ENCODE peak calls at places on chromosomes 6 and 20, in nine cellular contexts. One of them, this sample, is unnamed.
A peak's percentile ranks its signal among the peaks of the same experiment; 100 is the strongest.

GRCh38 chr20:15597306-15597705 is 975.9 kb downstream of the KIF16B start:
- DNase-seq in endothelial cell of umbilical vein: no peak
- DNase-seq in body of pancreas: no peak
- DNase-seq in HCT116: no peak
- DNase-seq in testis: no peak
- DNase-seq in A549: no peak
- DNase-seq in tibial nerve: no peak
- DNase-seq in uterus: no peak
- DNase-seq in heart left ventricle: no peak
- DNase-seq in this sample: no peak

GRCh38 chr6:83758533-83758932 is 49.6 kb upstream of the SNAP91 start:
- DNase-seq in endothelial cell of umbilical vein: no peak
- DNase-seq in tibial nerve: no peak
- DNase-seq in testis: no peak
- DNase-seq in heart left ventricle: no peak
- DNase-seq in uterus: no peak
- DNase-seq in HCT116: no peak
- DNase-seq in A549: no peak
- DNase-seq in body of pancreas: no peak
- DNase-seq in this sample: no peak

GRCh38 chr6:53290547-53291510 is 57.9 kb downstream of the ELOVL5 start:
- DNase-seq in heart left ventricle: no peak
- DNase-seq in body of pancreas: no peak
- DNase-seq in testis: no peak
- DNase-seq in A549: no peak
- DNase-seq in uterus: no peak
- DNase-seq in HCT116: no peak
- DNase-seq in tibial nerve: no peak
- DNase-seq in endothelial cell of umbilical vein: no peak
- DNase-seq in this sample: no peak

GRCh38 chr6:151379933-151380847 is 11.2 kb downstream of the ZBTB2 start:
- DNase-seq in HCT116: no peak
- DNase-seq in heart left ventricle: no peak
- DNase-seq in endothelial cell of umbilical vein: no peak
- DNase-seq in body of pancreas: no peak
- DNase-seq in tibial nerve: no peak
- DNase-seq in A549: no peak
- DNase-seq in uterus: no peak
- DNase-seq in testis: no peak
- DNase-seq in this sample: no peak

GRCh38 chr6:49336514-49337131 is 126.4 kb downstream of the MMUT start:
- DNase-seq in tibial nerve: no peak
- DNase-seq in body of pancreas: peak; percentile 66
- DNase-seq in A549: no peak
- DNase-seq in uterus: no peak
- DNase-seq in heart left ventricle: no peak
- DNase-seq in endothelial cell of umbilical vein: peak; percentile 92
- DNase-seq in HCT116: no peak
- DNase-seq in testis: no peak
- DNase-seq in this sample: no peak

GRCh38 chr20:30815577-30816181 is 441.8 kb upstream of the DEFB115 start:
- DNase-seq in endothelial cell of umbilical vein: no peak
- DNase-seq in A549: no peak
- DNase-seq in body of pancreas: no peak
- DNase-seq in tibial nerve: no peak
- DNase-seq in heart left ventricle: no peak
- DNase-seq in testis: no peak
- DNase-seq in HCT116: no peak
- DNase-seq in uterus: no peak
- DNase-seq in this sample: no peak

GRCh38 chr6:56002336-56002735 is 126.9 kb upstream of the BMP5 start:
- DNase-seq in endothelial cell of umbilical vein: no peak
- DNase-seq in A549: no peak
- DNase-seq in testis: no peak
- DNase-seq in heart left ventricle: no peak
- DNase-seq in uterus: no peak
- DNase-seq in HCT116: no peak
- DNase-seq in body of pancreas: no peak
- DNase-seq in tibial nerve: no peak
- DNase-seq in this sample: no peak

GRCh38 chr6:142856857-142857608 is 87.9 kb downstream of the HIVEP2 start:
- DNase-seq in uterus: no peak
- DNase-seq in HCT116: no peak
- DNase-seq in endothelial cell of umbilical vein: no peak
- DNase-seq in tibial nerve: no peak
- DNase-seq in heart left ventricle: no peak
- DNase-seq in A549: no peak
- DNase-seq in testis: no peak
- DNase-seq in body of pancreas: no peak
- DNase-seq in this sample: no peak

GRCh38 chr6:108766419-108766818 is 81.8 kb upstream of the ARMC2 start:
- DNase-seq in tibial nerve: no peak
- DNase-seq in body of pancreas: no peak
- DNase-seq in uterus: no peak
- DNase-seq in HCT116: no peak
- DNase-seq in testis: no peak
- DNase-seq in endothelial cell of umbilical vein: no peak
- DNase-seq in A549: no peak
- DNase-seq in heart left ventricle: no peak
- DNase-seq in this sample: no peak

GRCh38 chr6:28167068-28167467 is 25.4 kb downstream of the ZKSCAN8 start:
- DNase-seq in HCT116: no peak
- DNase-seq in heart left ventricle: no peak
- DNase-seq in testis: no peak
- DNase-seq in uterus: no peak
- DNase-seq in endothelial cell of umbilical vein: no peak
- DNase-seq in A549: no peak
- DNase-seq in tibial nerve: no peak
- DNase-seq in body of pancreas: no peak
- DNase-seq in this sample: no peak

GRCh38 chr6:168158280-168158979 is 79.4 kb upstream of the FRMD1 start:
- DNase-seq in tibial nerve: no peak
- DNase-seq in HCT116: no peak
- DNase-seq in endothelial cell of umbilical vein: no peak
- DNase-seq in heart left ventricle: no peak
- DNase-seq in uterus: no peak
- DNase-seq in body of pancreas: no peak
- DNase-seq in testis: no peak
- DNase-seq in A549: no peak
- DNase-seq in this sample: no peak

GRCh38 chr20:48157970-48158369 is 372.7 kb upstream of the SULF2 start:
- DNase-seq in testis: peak; percentile 53
- DNase-seq in uterus: peak; percentile 79
- DNase-seq in body of pancreas: no peak
- DNase-seq in heart left ventricle: no peak
- DNase-seq in A549: no peak
- DNase-seq in tibial nerve: no peak
- DNase-seq in endothelial cell of umbilical vein: no peak
- DNase-seq in HCT116: no peak
- DNase-seq in this sample: peak; percentile 30

GRCh38 chr20:50727792-50728485 is 3.4 kb upstream of the PARD6B start:
- DNase-seq in HCT116: no peak
- DNase-seq in heart left ventricle: no peak
- DNase-seq in A549: no peak
- DNase-seq in tibial nerve: no peak
- DNase-seq in uterus: peak; percentile 15
- DNase-seq in endothelial cell of umbilical vein: no peak
- DNase-seq in body of pancreas: peak; percentile 37
- DNase-seq in testis: peak; percentile 10
- DNase-seq in this sample: no peak

GRCh38 chr6:89895273-89895874 is 1.1 kb downstream of the GJA10 start:
- DNase-seq in A549: no peak
- DNase-seq in uterus: no peak
- DNase-seq in HCT116: no peak
- DNase-seq in endothelial cell of umbilical vein: peak; percentile 68
- DNase-seq in tibial nerve: no peak
- DNase-seq in testis: peak; percentile 37
- DNase-seq in heart left ventricle: no peak
- DNase-seq in body of pancreas: no peak
- DNase-seq in this sample: no peak

GRCh38 chr20:43681991-43682410 is 15.1 kb downstream of the MYBL2 start:
- DNase-seq in HCT116: no peak
- DNase-seq in tibial nerve: no peak
- DNase-seq in uterus: no peak
- DNase-seq in endothelial cell of umbilical vein: no peak
- DNase-seq in heart left ventricle: no peak
- DNase-seq in A549: no peak
- DNase-seq in body of pancreas: peak; percentile 35
- DNase-seq in testis: no peak
- DNase-seq in this sample: no peak
- TF ChIP-seq POLR2A in HCT116: no peak
- TF ChIP-seq POLR2A in tibial nerve: no peak
- TF ChIP-seq POLR2A in uterus: no peak
- TF ChIP-seq POLR2A in endothelial cell of umbilical vein: no peak
- TF ChIP-seq POLR2A in heart left ventricle: no peak
- TF ChIP-seq POLR2A in A549: no peak
- TF ChIP-seq POLR2A in body of pancreas: no peak
- TF ChIP-seq POLR2A in testis: no peak
- TF ChIP-seq POLR2A in this sample: no peak

GRCh38 chr20:32537657-32538525 is 47.2 kb downstream of the NOL4L start:
- DNase-seq in A549: no peak
- DNase-seq in endothelial cell of umbilical vein: no peak
- DNase-seq in heart left ventricle: peak; percentile 27
- DNase-seq in testis: no peak
- DNase-seq in tibial nerve: no peak
- DNase-seq in uterus: no peak
- DNase-seq in body of pancreas: no peak
- DNase-seq in HCT116: no peak
- DNase-seq in this sample: no peak

GRCh38 chr20:32535316-32535952 is 49.7 kb downstream of the NOL4L start:
- DNase-seq in uterus: no peak
- DNase-seq in HCT116: no peak
- DNase-seq in A549: no peak
- DNase-seq in endothelial cell of umbilical vein: no peak
- DNase-seq in tibial nerve: no peak
- DNase-seq in body of pancreas: no peak
- DNase-seq in heart left ventricle: peak; percentile 9
- DNase-seq in testis: no peak
- DNase-seq in this sample: no peak

GRCh38 chr20:32534661-32535240 is 50.4 kb downstream of the NOL4L start:
- DNase-seq in A549: no peak
- DNase-seq in body of pancreas: no peak
- DNase-seq in tibial nerve: no peak
- DNase-seq in heart left ventricle: no peak
- DNase-seq in HCT116: no peak
- DNase-seq in endothelial cell of umbilical vein: no peak
- DNase-seq in uterus: no peak
- DNase-seq in testis: no peak
- DNase-seq in this sample: no peak

GRCh38 chr20:32536861-32537656 is 48.1 kb downstream of the NOL4L start:
- DNase-seq in uterus: no peak
- DNase-seq in tibial nerve: no peak
- DNase-seq in endothelial cell of umbilical vein: no peak
- DNase-seq in testis: peak; percentile 55
- DNase-seq in body of pancreas: peak; percentile 87
- DNase-seq in A549: no peak
- DNase-seq in HCT116: no peak
- DNase-seq in heart left ventricle: peak; percentile 33
- DNase-seq in this sample: no peak

DNA sequence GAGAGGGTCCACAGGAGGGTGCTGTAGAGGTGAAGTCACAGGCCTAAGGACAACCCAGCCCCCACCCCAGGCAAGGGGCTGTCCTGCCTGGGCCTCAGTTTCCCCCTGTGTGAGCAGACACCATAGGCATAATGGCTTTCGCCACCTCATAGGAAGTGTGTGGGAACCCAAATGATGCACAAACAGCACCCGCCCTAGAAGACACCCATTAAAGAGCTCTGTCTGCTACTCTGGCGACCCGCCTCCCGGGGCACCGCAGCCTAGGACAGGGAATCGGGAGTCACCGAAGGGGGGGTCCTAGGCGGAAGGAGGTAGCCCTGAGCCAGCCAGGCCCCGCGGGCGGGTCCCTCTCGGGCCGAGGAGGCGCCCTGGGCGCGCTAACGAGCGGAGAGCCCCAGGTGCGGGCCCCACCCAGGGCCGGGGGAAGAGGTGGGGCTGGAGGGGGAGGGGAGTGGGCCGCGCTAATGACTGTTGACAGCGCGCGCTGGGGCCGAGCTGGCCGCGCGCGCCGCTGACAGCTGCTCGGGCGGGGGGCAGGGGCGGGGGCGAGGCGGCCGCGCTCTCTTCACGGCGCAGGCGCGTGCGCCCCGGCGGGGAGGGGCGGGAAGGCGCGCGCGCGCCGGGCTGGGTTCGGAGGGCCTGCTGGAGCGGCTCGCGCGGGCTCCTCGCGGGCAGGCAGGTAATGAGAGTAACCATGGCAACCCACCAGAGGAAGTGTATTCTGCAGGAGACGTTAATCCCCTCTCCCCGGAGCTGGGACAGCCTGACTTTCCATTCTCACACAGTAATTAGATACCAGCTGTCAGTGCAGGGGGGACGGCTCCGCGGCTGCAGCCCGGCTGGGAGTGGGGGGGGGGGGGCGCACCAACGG is 48.9 kb downstream of the NOL4L start:
- DNase-seq in tibial nerve: no peak
- DNase-seq in body of pancreas: peak; percentile 74
- DNase-seq in heart left ventricle: peak; percentile 34
- DNase-seq in testis: peak; percentile 68
- DNase-seq in endothelial cell of umbilical vein: no peak
- DNase-seq in HCT116: peak; percentile 7
- DNase-seq in uterus: no peak
- DNase-seq in A549: peak; percentile 44
- DNase-seq in this sample: peak; percentile 44
- H3K4me1 ChIP-seq in tibial nerve: peaks cover 35% of the 10 kb centered on the region
- H3K4me1 ChIP-seq in body of pancreas: peaks cover 6% of the 10 kb centered on the region
- H3K4me1 ChIP-seq in heart left ventricle: peaks cover 22% of the 10 kb centered on the region
- H3K4me1 ChIP-seq in testis: peaks cover 32% of the 10 kb centered on the region
- H3K4me1 ChIP-seq in endothelial cell of umbilical vein: peaks cover 6% of the 10 kb centered on the region
- H3K4me1 ChIP-seq in HCT116: peaks cover 52% of the 10 kb centered on the region
- H3K4me1 ChIP-seq in uterus: no peaks in the 10 kb centered on the region
- H3K4me1 ChIP-seq in A549: peaks cover 9% of the 10 kb centered on the region
- H3K4me1 ChIP-seq in this sample: peaks cover 10% of the 10 kb centered on the region

GRCh38 chr20:3312940-3313656 is 74.1 kb upstream of the SLC4A11 start:
- DNase-seq in HCT116: no peak
- DNase-seq in testis: peak; percentile 19
- DNase-seq in endothelial cell of umbilical vein: peak; percentile 82
- DNase-seq in body of pancreas: peak; percentile 55
- DNase-seq in uterus: no peak
- DNase-seq in heart left ventricle: no peak
- DNase-seq in A549: peak; percentile 24
- DNase-seq in tibial nerve: no peak
- DNase-seq in this sample: no peak
- H3K27ac ChIP-seq in HCT116: no peak overlapping the region
- H3K27ac ChIP-seq in testis: no peak overlapping the region
- H3K27ac ChIP-seq in endothelial cell of umbilical vein: no peak overlapping the region
- H3K27ac ChIP-seq in body of pancreas: peak overlapping the region; percentile 77
- H3K27ac ChIP-seq in uterus: no peak overlapping the region
- H3K27ac ChIP-seq in heart left ventricle: no peak overlapping the region
- H3K27ac ChIP-seq in A549: peak overlapping the region; percentile 82
- H3K27ac ChIP-seq in tibial nerve: peak overlapping the region; percentile 23
- H3K27ac ChIP-seq in this sample: no peak overlapping the region

DNA sequence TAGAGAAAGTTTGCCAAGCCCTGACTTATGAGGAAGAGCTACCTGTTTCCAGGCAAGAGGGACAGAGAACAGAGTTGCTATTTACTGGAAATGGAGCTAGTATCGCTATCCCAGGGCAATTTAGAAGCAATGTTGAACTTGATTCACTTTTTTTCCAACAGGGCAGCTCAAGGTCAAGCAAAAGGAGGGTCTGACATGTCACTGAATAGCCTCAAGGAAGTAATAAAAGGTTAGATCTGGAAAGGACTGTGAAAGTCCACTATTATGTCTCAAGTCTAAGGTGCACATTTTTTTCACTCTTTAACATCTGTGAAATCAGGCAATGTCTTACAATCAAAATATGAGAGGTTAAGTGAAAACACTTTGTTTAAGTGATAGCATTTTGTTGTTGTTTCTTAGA is 84.4 kb downstream of the CLIC5 start:
- DNase-seq in body of pancreas: no peak
- DNase-seq in A549: no peak
- DNase-seq in heart left ventricle: no peak
- DNase-seq in HCT116: no peak
- DNase-seq in uterus: no peak
- DNase-seq in testis: no peak
- DNase-seq in endothelial cell of umbilical vein: no peak
- DNase-seq in tibial nerve: no peak
- DNase-seq in this sample: no peak
- TF ChIP-seq POLR2A in body of pancreas: no peak
- TF ChIP-seq POLR2A in A549: no peak
- TF ChIP-seq POLR2A in heart left ventricle: no peak
- TF ChIP-seq POLR2A in HCT116: no peak
- TF ChIP-seq POLR2A in uterus: no peak
- TF ChIP-seq POLR2A in testis: no peak
- TF ChIP-seq POLR2A in endothelial cell of umbilical vein: no peak
- TF ChIP-seq POLR2A in tibial nerve: no peak
- TF ChIP-seq POLR2A in this sample: no peak

This sample was measured in ovary.